ENCODE peak calls at places on chromosome 3, in eight cellular contexts. D is HFF-Myc, T is osteoblast, H is fibroblast of mammary gland, A is cardiac muscle cell, C is tibial artery, E is astrocyte of the cerebellum, Y is GM06990. Z is an unnamed sample.

GRCh38 chr3:181868576-181868975 is 156.9 kb downstream of the SOX2 start:
- DNase-seq in Y (no peak), T (no peak), D (no peak), H (no peak), C (no peak), E (no peak), A (no peak), Z (no peak)

GRCh38 chr3:52820741-52821140 is 9.7 kb downstream of the ITIH4 start:
- DNase-seq in A (peak; percentile 48), D (no peak), C (no peak), T (peak; percentile 94), Y (no peak), E (no peak), H (peak; percentile 12), Z (no peak)

GRCh38 chr3:116302087-116302747 is 143.1 kb downstream of the LSAMP start:
- DNase-seq in Y (no peak), D (peak; percentile 1), E (no peak), A (no peak), C (no peak), H (peak; percentile 36), T (no peak), Z (no peak)

GRCh38 chr3:133591271-133591742 is 17.8 kb downstream of the CDV3 start:
- DNase-seq in A (no peak), D (no peak), E (no peak), Y (no peak), T (peak; percentile 78), H (peak; percentile 43), C (no peak), Z (no peak)

GRCh38 chr3:81632659-81633058 is 128.8 kb downstream of the GBE1 start:
- DNase-seq in H (no peak), E (no peak), C (no peak), T (no peak), A (no peak), Y (no peak), D (no peak), Z (no peak)

GRCh38 chr3:159170436-159171003 is 368.7 kb downstream of the MFSD1 start:
- DNase-seq in C (no peak), H (peak; percentile 67), A (no peak), T (no peak), D (no peak), Y (no peak), E (peak; percentile 15), Z (no peak)

GRCh38 chr3:99920530-99921376 is 103.1 kb downstream of the CMSS1 start:
- DNase-seq in E (no peak), D (no peak), T (no peak), H (peak; percentile 77), A (no peak), C (peak; percentile 84), Y (no peak), Z (no peak)

GRCh38 chr3:43231276-43232000 is 54.9 kb upstream of the SNRK start:
- DNase-seq in T (no peak), A (no peak), Y (no peak), E (no peak), H (no peak), D (no peak), C (no peak), Z (no peak)

GRCh38 chr3:189410522-189410921 is 220.7 kb upstream of the TP63 start:
- DNase-seq in Y (no peak), D (no peak), H (no peak), E (no peak), T (no peak), C (no peak), A (no peak), Z (no peak)

GRCh38 chr3:118889691-118890090 is 145.0 kb downstream of the IGSF11 start:
- DNase-seq in H (no peak), A (no peak), Y (no peak), T (no peak), D (no peak), C (no peak), E (no peak), Z (no peak)

GRCh38 chr3:143686638-143687197 is 161.6 kb downstream of the SLC9A9 start:
- DNase-seq in D (no peak), T (no peak), E (no peak), A (peak; percentile 10), Y (no peak), C (no peak), H (no peak), Z (no peak)

GRCh38 chr3:25532763-25533162 is 104.7 kb downstream of the RARB start:
- DNase-seq in H (peak; percentile 41), C (no peak), Y (no peak), A (no peak), D (no peak), T (no peak), E (no peak), Z (no peak)

GRCh38 chr3:189349772-189350171 is 178.0 kb downstream of the TPRG1 start:
- DNase-seq in E (peak; percentile 8), C (no peak), T (peak; percentile 32), Y (peak; percentile 20), A (no peak), D (no peak), H (no peak), Z (no peak)

DNA sequence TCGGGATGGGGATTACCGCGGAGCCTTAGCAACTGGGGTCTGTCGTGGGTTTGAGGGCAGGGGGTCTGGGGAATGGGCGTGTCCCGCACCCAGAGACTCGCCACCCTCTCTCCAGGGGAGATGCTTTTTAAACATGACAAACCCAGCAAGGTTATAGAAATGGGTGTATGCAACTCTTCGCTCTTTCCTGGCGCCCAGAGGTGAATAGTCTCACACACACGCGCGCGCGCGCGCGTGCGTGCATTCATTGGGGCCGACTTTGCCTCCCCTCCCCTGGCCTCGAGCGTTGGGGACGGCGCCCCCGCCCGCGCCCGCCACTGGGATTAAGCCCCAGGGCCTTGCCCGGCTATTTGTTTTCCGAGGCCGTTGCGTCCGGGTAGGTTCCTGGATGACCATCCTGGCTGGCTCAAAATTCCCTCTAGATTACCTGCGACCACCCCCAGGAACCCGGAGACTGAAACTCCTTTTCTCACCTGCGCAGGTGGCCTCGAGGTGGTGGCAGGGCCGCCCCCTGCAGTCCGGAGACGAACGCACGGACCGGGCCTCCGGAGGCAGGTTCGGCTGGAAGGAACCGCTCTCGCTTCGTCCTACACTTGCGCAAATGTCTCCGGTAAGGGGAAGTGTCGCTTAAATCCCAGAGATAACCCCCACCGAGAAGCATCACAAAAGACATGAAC is 777 bp downstream of the GPR160 start:
- DNase-seq in Y (peak; percentile 64), C (no peak), T (peak; percentile 52), D (no peak), A (peak; percentile 15), H (no peak), E (no peak), Z (no peak)
- TF ChIP-seq CTCF in Y (no peak), C (no peak), T (no peak), D (no peak), A (no peak), H (no peak), E (peak; percentile 14), Z (no peak)

GRCh38 chr3:152301745-152302181 is 33.0 kb downstream of the MBNL1 start:
- DNase-seq in A (no peak), T (no peak), Y (peak; percentile 41), E (no peak), C (no peak), H (no peak), D (no peak), Z (no peak)

GRCh38 chr3:152300029-152300764 is 31.5 kb downstream of the MBNL1 start:
- DNase-seq in D (no peak), T (no peak), C (no peak), A (no peak), E (no peak), H (peak; percentile 30), Y (no peak), Z (no peak)

GRCh38 chr3:152304160-152304559 is 35.4 kb downstream of the MBNL1 start:
- DNase-seq in H (no peak), A (no peak), Y (no peak), T (no peak), E (no peak), C (no peak), D (no peak), Z (no peak)

GRCh38 chr3:152305075-152305474 is 36.3 kb downstream of the MBNL1 start:
- DNase-seq in Y (no peak), A (no peak), T (no peak), C (no peak), E (no peak), H (no peak), D (no peak), Z (no peak)

DNA sequence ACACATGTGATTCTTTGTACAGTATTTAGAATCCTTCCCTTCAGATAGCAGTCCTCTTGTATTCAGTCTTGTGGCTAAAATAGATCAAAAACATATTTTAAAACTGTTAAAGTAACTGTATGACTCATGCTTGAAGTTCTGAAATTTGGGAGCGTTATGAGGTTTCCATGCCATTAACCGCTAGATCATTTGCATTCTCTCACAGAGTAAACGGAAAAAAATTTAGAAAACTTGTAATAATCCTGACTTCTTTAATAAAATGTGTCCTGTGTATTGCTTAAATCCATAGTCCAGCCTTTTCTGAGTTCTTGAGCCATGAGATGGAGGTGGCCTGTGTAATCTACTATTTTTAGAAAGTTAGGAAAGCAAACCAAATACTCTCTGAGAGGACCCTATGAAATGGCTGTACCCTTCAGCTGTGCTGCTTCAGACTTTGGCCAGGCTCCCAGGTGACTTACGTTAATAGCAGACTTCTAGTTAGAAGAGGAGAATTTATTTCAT is 33.8 kb downstream of the MBNL1 start:
- DNase-seq in Y (peak; percentile 38), E (peak; percentile 75), H (peak; percentile 93), T (no peak), D (peak; percentile 70), C (peak; percentile 66), A (peak; percentile 65), Z (peak; percentile 55)
- H3K4me3 ChIP-seq in Y (peak overlapping the region; percentile 1), E (peak overlapping the region; percentile 9), H (no peak overlapping the region), T (no peak overlapping the region), D (no peak overlapping the region), C (peak overlapping the region; percentile 51), A (no peak overlapping the region), Z (no peak overlapping the region)

GRCh38 chr3:5017953-5018531 is 38.8 kb downstream of the BHLHE40 start:
- DNase-seq in D (no peak), A (no peak), Y (no peak), C (peak; percentile 89), T (peak; percentile 93), E (no peak), H (peak; percentile 72), Z (no peak)
- TF ChIP-seq CTCF in D (no peak), A (no peak), Y (no peak), C (peak; percentile 21), T (no peak), E (no peak), H (no peak), Z (no peak)

GRCh38 chr3:46884427-46884826 is 6.9 kb downstream of the PTH1R start:
- DNase-seq in A (no peak), D (no peak), E (no peak), C (no peak), T (no peak), H (no peak), Y (no peak), Z (no peak)

GRCh38 chr3:46882377-46883015 is 5.0 kb downstream of the PTH1R start:
- DNase-seq in T (peak; percentile 90), H (peak; percentile 9), E (no peak), A (peak; percentile 61), C (peak; percentile 44), Y (peak; percentile 30), D (no peak), Z (no peak)

GRCh38 chr3:46883252-46884185 is 6.0 kb downstream of the PTH1R start:
- DNase-seq in D (no peak), A (peak; percentile 79), T (peak; percentile 97), C (no peak), H (peak; percentile 16), Y (no peak), E (no peak), Z (no peak)

GRCh38 chr3:46885612-46886011 is 8.1 kb downstream of the PTH1R start:
- DNase-seq in E (no peak), D (no peak), T (no peak), C (no peak), Y (no peak), A (no peak), H (no peak), Z (no peak)

GRCh38 chr3:46884929-46885328 is 7.4 kb downstream of the PTH1R start:
- DNase-seq in T (no peak), A (no peak), E (no peak), C (no peak), D (no peak), Y (no peak), H (no peak), Z (no peak)
- H3K4me3 ChIP-seq in T (no peak overlapping the region), A (no peak overlapping the region), E (no peak overlapping the region), C (no peak overlapping the region), D (no peak overlapping the region), Y (no peak overlapping the region), H (no peak overlapping the region), Z (no peak overlapping the region)

Z was measured in AG04450.